ENCODE peak calls at places on chromosome 10, in ten cellular contexts. I is SK-N-SH, N is GM23248, Q is GM23338, D is hepatocyte, F is HCT116, Y is MM.1S, W is PC-3, A is Karpas-422, C is PC-9. U is an unnamed sample.
A peak's percentile ranks its signal among the peaks of the same experiment; 100 is the strongest.

GRCh38 chr10:4331150-4331549 is 494.9 kb upstream of the AKR1E2 start:
- DNase-seq in I (no peak), N (no peak), Q (no peak), D (no peak), F (no peak), Y (no peak), W (peak; percentile 49), A (no peak), C (peak; percentile 62), U (no peak)

GRCh38 chr10:106795619-106796018 is 368.9 kb downstream of the SORCS1 start:
- DNase-seq in I (peak; percentile 51), N (peak; percentile 17), Q (peak; percentile 74), D (peak; percentile 70), F (no peak), Y (peak; percentile 65), W (peak; percentile 37), A (peak; percentile 65), C (no peak), U (no peak)

GRCh38 chr10:52059089-52059488 is 255.0 kb upstream of the DKK1 start:
- DNase-seq in I (no peak), N (no peak), Q (no peak), D (no peak), F (no peak), Y (no peak), W (peak; percentile 51), A (no peak), C (no peak), U (no peak)

GRCh38 chr10:132135398-132135872 is 51.3 kb upstream of the DPYSL4 start:
- DNase-seq in I (no peak), N (no peak), Q (peak; percentile 42), D (no peak), F (no peak), Y (no peak), W (no peak), A (no peak), C (no peak), U (no peak)

GRCh38 chr10:6199131-6199733 is 3.5 kb upstream of the PFKFB3 start:
- DNase-seq in I (no peak), N (no peak), Q (no peak), D (no peak), F (no peak), Y (no peak), W (no peak), A (no peak), C (no peak), U (no peak)

GRCh38 chr10:5943536-5943935 is 33.8 kb downstream of the IL15RA start:
- DNase-seq in I (no peak), N (peak; percentile 91), Q (peak; percentile 45), D (no peak), F (no peak), Y (no peak), W (no peak), A (no peak), C (no peak), U (no peak)

GRCh38 chr10:58280982-58281752 is 12.2 kb downstream of the CISD1 start:
- DNase-seq in I (no peak), N (no peak), Q (no peak), D (no peak), F (no peak), Y (peak; percentile 55), W (no peak), A (no peak), C (peak; percentile 49), U (no peak)

GRCh38 chr10:80260295-80261243 is 28.9 kb downstream of the MAT1A start:
- DNase-seq in I (peak; percentile 74), N (peak; percentile 23), Q (peak; percentile 78), D (no peak), F (no peak), Y (peak; percentile 16), W (no peak), A (peak; percentile 70), C (no peak), U (peak; percentile 27)

GRCh38 chr10:78774614-78774998 is 294.2 kb upstream of the ZMIZ1 start:
- DNase-seq in I (no peak), N (no peak), Q (no peak), D (no peak), F (no peak), Y (no peak), W (no peak), A (no peak), C (no peak), U (no peak)

GRCh38 chr10:33612116-33612515 is 277.6 kb upstream of the NRP1 start:
- DNase-seq in I (no peak), N (peak; percentile 84), Q (no peak), D (no peak), F (no peak), Y (no peak), W (no peak), A (no peak), C (no peak), U (no peak)

GRCh38 chr10:103854687-103855423 is 521 bp downstream of the SH3PXD2A start:
- DNase-seq in I (peak; percentile 65), N (peak; percentile 72), Q (peak; percentile 60), D (peak; percentile 56), F (no peak), Y (no peak), W (no peak), A (no peak), C (no peak), U (no peak)

GRCh38 chr10:111370101-111370500 is 293.3 kb downstream of the ADRA2A start:
- DNase-seq in I (no peak), N (peak; percentile 48), Q (peak; percentile 19), D (no peak), F (no peak), Y (no peak), W (no peak), A (no peak), C (no peak), U (no peak)

GRCh38 chr10:78588194-78588811 is 480.5 kb upstream of the ZMIZ1 start:
- DNase-seq in I (peak; percentile 65), N (peak; percentile 51), Q (no peak), D (peak; percentile 66), F (no peak), Y (no peak), W (no peak), A (no peak), C (no peak), U (no peak)

GRCh38 chr10:86943316-86944030 is 13.9 kb downstream of the MMRN2 start:
- DNase-seq in I (no peak), N (no peak), Q (no peak), D (no peak), F (no peak), Y (no peak), W (no peak), A (no peak), C (no peak), U (no peak)

GRCh38 chr10:130778166-130778545 is 533.4 kb downstream of the TCERG1L start:
- DNase-seq in I (no peak), N (no peak), Q (no peak), D (no peak), F (no peak), Y (no peak), W (no peak), A (no peak), C (no peak), U (no peak)

GRCh38 chr10:52883996-52884871 is 111.7 kb upstream of the MBL2 start:
- DNase-seq in I (peak; percentile 74), N (peak; percentile 63), Q (peak; percentile 88), D (peak; percentile 78), F (peak; percentile 23), Y (peak; percentile 71), W (peak; percentile 100), A (peak; percentile 82), C (peak; percentile 98), U (peak; percentile 50)

DNA sequence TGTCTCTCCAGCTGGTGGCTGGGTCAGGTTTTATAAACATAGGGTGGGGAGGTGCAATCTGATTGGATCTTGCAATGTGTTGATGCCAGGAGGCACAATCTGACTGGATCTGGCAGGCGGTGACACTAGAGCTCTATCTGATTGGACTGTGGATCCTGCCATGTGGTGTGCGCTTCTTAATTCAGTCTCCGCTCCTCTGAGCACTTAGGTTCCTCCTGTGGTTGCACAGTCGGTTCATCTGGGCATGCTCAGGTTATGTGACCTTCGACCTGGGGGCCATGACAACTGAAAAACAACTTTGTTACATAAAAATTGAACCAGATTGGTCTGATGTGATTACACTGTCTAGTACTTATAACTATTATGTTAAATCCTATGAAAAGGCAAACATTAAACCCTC is 127.1 kb upstream of the SVIL start:
- DNase-seq in I (no peak), N (no peak), Q (no peak), D (no peak), F (peak; percentile 42), Y (no peak), W (no peak), A (no peak), C (no peak), U (no peak)
- H3K9me2 ChIP-seq in I (no peaks in the 10 kb centered on the region), N (no peaks in the 10 kb centered on the region), Q (peaks cover 4% of the 10 kb centered on the region), D (no peaks in the 10 kb centered on the region), F (no peaks in the 10 kb centered on the region), Y (no peaks in the 10 kb centered on the region), W (no peaks in the 10 kb centered on the region), A (no peaks in the 10 kb centered on the region), C (no peaks in the 10 kb centered on the region), U (no peaks in the 10 kb centered on the region)

DNA sequence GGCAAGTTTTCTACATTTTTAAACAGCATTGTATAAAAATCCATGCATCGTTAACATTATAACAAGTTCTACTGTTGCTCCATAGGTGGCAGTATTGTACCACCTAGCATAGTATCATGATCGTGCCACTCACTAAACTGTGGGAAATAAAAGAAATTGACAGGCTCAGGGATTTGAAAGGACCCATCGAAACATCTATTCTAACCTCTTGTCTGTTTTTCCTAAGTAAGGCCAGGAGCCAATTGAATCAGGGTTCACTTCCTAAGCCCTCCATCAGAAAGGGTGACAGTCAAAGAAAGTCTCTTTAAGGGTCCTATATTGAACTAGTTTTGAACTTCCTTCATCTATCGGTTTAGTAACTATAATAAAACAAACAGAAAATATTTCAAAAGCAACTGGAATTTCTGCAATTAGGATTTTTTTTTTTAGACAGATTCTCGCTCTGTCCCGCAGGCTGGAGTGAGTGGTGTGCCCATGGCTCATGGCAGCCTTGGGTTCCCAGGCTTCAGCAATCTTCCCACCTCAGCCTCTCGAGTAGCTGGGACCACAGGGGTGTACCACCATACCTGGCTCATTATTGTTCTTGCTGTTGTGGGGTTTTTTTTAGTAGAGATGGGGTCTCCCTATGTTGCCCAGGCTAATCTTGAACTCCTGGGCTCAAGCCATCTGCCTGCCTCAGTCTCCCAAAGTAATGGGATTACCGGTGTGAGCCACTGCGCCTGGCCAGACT is 9.4 kb downstream of the HACD1 start:
- DNase-seq in I (peak; percentile 60), N (peak; percentile 75), Q (peak; percentile 79), D (peak; percentile 74), F (peak; percentile 40), Y (peak; percentile 46), W (peak; percentile 53), A (peak; percentile 81), C (peak; percentile 43), U (peak; percentile 72)
- H2AFZ ChIP-seq in I (peak overlapping the region; percentile 55), N (peak overlapping the region; percentile 20), Q (no peak overlapping the region), D (no peak overlapping the region), F (no peak overlapping the region), Y (no peak overlapping the region), W (no peak overlapping the region), A (no peak overlapping the region), C (no peak overlapping the region), U (no peak overlapping the region)

GRCh38 chr10:29141761-29142160 is 147.1 kb upstream of the LYZL1 start:
- DNase-seq in I (peak; percentile 53), N (peak; percentile 48), Q (peak; percentile 10), D (no peak), F (no peak), Y (no peak), W (peak; percentile 68), A (no peak), C (peak; percentile 79), U (no peak)
- H3K9me2 ChIP-seq in I (no peaks in the 10 kb centered on the region), N (no peaks in the 10 kb centered on the region), Q (no peaks in the 10 kb centered on the region), D (no peaks in the 10 kb centered on the region), F (no peaks in the 10 kb centered on the region), Y (no peaks in the 10 kb centered on the region), W (no peaks in the 10 kb centered on the region), A (no peaks in the 10 kb centered on the region), C (no peaks in the 10 kb centered on the region), U (no peaks in the 10 kb centered on the region)

GRCh38 chr10:44357141-44357540 is 27.8 kb downstream of the CXCL12 start:
- DNase-seq in I (no peak), N (no peak), Q (no peak), D (no peak), F (no peak), Y (no peak), W (no peak), A (no peak), C (no peak), U (no peak)
- H2AFZ ChIP-seq in I (no peak overlapping the region), N (no peak overlapping the region), Q (no peak overlapping the region), D (no peak overlapping the region), F (no peak overlapping the region), Y (no peak overlapping the region), W (no peak overlapping the region), A (no peak overlapping the region), C (no peak overlapping the region), U (no peak overlapping the region)

U was measured in OCI-LY7.